ENCODE peak calls at places on chromosome 16, in ten cellular contexts. M is H9, X is PC-3, B is HCT116, R is neural progenitor cell, F is OCI-LY7, Z is GM12878, T is fibroblast of lung, Y is neuronal stem cell, A is hepatocyte. H is an unnamed sample.
A peak's percentile ranks its signal among the peaks of the same experiment; 100 is the strongest.

GRCh38 chr16:56683424-56684162 is 1.3 kb downstream of the MT1X start:
- DNase-seq in M (no peak), X (no peak), B (no peak), R (no peak), F (no peak), Z (no peak), T (no peak), Y (no peak), A (no peak), H (no peak)

GRCh38 chr16:88331989-88332920 is 50.5 kb upstream of the ZNF469 start:
- DNase-seq in M (no peak), X (peak; percentile 98), B (peak; percentile 88), R (no peak), F (no peak), Z (no peak), T (peak; percentile 100), Y (no peak), A (peak; percentile 76), H (peak; percentile 100)

GRCh38 chr16:22375117-22375962 is 921 bp upstream of the CDR2 start:
- DNase-seq in M (no peak), X (no peak), B (no peak), R (peak; percentile 34), F (peak; percentile 23), Z (no peak), T (no peak), Y (no peak), A (peak; percentile 27), H (no peak)

GRCh38 chr16:53417976-53418375 is 16.3 kb upstream of the RBL2 start:
- DNase-seq in M (no peak), X (no peak), B (no peak), R (no peak), F (no peak), Z (no peak), T (no peak), Y (no peak), A (no peak), H (no peak)

GRCh38 chr16:88681709-88682451 is 4.4 kb downstream of the SNAI3 start:
- DNase-seq in M (no peak), X (no peak), B (no peak), R (no peak), F (peak; percentile 99), Z (peak; percentile 84), T (no peak), Y (no peak), A (no peak), H (no peak)

GRCh38 chr16:64351116-64351515 is 770.7 kb downstream of the CDH11 start:
- DNase-seq in M (no peak), X (no peak), B (no peak), R (no peak), F (no peak), Z (no peak), T (no peak), Y (no peak), A (no peak), H (no peak)

GRCh38 chr16:55542459-55543082 is 23.9 kb upstream of the CAPNS2 start:
- DNase-seq in M (no peak), X (peak; percentile 59), B (no peak), R (no peak), F (no peak), Z (no peak), T (peak; percentile 48), Y (no peak), A (no peak), H (peak; percentile 74)

GRCh38 chr16:84252214-84252613 is 12.4 kb upstream of the KCNG4 start:
- DNase-seq in M (no peak), X (no peak), B (no peak), R (peak; percentile 35), F (no peak), Z (no peak), T (no peak), Y (no peak), A (no peak), H (no peak)

GRCh38 chr16:19393226-19394074 is 24.2 kb upstream of the TMC5 start:
- DNase-seq in M (no peak), X (peak; percentile 85), B (peak; percentile 89), R (peak; percentile 55), F (no peak), Z (no peak), T (peak; percentile 25), Y (peak; percentile 3), A (peak; percentile 79), H (peak; percentile 68)

DNA sequence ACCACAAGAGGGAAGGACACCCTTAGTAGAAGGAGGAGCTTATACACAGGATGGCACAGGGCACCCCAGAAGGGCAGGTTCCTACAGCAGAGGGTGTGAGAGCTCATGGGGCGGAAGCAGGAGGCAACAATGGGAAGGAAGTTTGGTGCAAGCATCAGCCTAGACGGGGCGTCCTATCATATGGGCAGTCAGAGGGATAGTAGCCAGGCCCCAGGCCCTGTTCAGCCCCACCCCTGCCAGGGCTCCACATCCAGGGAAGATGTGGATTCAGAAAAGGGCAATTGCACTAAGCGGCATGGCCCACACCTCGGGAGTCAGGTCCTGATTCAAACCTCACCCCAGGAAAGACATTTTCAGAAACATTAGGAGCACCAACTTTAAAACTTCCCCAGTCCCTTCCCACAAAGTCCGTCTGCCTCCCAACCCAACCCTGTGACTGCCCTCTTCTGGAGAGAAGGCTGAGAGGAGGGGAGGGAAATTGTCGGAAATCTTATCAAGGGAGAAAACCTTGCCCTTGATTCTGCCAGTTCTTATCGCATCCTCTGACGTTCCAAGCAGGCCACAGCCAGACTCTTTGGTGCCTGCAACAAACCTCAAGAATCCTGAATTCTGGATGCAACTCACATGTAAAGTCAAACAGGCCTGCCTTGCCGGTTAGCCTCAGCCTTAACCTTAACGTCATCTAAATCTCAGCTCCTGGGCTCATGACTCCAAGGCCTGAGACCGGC is 198.8 kb upstream of the CDH5 start:
- DNase-seq in M (peak; percentile 40), X (peak; percentile 7), B (no peak), R (peak; percentile 15), F (no peak), Z (no peak), T (peak; percentile 63), Y (no peak), A (peak; percentile 51), H (peak; percentile 67)
- H2AFZ ChIP-seq in M (no peak overlapping the region), X (no peak overlapping the region), B (no peak overlapping the region), R (no peak overlapping the region), F (no peak overlapping the region), Z (no peak overlapping the region), T (no peak overlapping the region), Y (no peak overlapping the region), A (no peak overlapping the region), H (no peak overlapping the region)

DNA sequence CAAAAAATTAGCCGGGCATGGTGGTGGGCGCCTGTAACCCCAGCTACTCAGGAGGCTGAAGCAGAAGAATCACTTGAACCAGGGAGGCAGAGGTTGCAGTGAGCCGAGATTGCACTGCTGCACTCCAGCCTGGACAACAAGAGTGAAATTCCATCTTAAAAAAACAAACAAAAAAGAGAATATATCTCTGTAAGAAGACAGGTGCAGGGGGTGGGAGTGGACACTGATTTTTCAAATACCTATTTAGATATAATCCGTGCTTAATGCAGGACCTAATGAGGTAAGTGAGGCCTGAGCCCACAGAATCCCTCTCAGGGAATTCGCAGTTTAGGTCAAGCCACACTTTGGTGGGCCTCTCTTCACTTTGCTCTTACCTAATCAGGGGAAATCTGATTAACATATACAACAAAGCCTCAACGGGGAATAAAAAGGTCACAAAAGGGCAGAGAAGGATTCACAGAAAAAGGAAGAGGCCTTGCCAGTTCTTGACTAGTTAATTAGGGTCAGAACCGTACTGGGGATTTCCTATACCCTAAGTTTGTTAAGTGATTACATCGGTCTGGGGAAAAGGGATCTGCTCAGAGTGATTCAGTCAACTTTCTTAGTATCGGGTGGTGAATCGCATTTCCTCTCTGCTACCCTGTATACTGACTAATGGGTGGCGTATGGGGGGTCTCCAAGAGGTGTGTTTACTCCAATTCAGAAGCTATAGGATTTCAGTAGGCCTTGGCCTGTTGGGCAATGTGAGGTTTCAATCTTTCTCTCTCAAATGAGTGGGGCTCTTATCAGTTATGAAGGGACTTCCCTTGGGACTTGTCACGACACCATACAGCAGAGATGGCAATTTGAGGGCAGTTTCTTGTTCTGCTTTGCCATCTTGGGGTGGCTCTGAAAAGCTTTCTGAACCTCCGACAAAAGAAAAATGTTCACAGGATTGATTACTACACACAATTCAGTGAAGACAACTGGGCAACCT is 1.9 kb upstream of the NFAT5 start:
- DNase-seq in M (no peak), X (peak; percentile 15), B (no peak), R (peak; percentile 92), F (peak; percentile 71), Z (peak; percentile 93), T (peak; percentile 17), Y (peak; percentile 89), A (peak; percentile 13), H (peak; percentile 81)
- H2AFZ ChIP-seq in M (no peak overlapping the region), X (peak overlapping the region; percentile 67), B (no peak overlapping the region), R (no peak overlapping the region), F (peak overlapping the region; percentile 86), Z (peak overlapping the region; percentile 0), T (no peak overlapping the region), Y (peak overlapping the region; percentile 37), A (peak overlapping the region; percentile 1), H (no peak overlapping the region)

GRCh38 chr16:68719993-68720489 is 17.1 kb upstream of the CDH1 start:
- DNase-seq in M (no peak), X (no peak), B (no peak), R (no peak), F (no peak), Z (peak; percentile 89), T (no peak), Y (no peak), A (no peak), H (no peak)

GRCh38 chr16:68715471-68715870 is 21.6 kb upstream of the CDH1 start:
- DNase-seq in M (no peak), X (no peak), B (no peak), R (no peak), F (no peak), Z (no peak), T (no peak), Y (no peak), A (peak; percentile 37), H (no peak)

GRCh38 chr16:68713430-68713829 is 23.7 kb upstream of the CDH1 start:
- DNase-seq in M (no peak), X (no peak), B (no peak), R (no peak), F (no peak), Z (no peak), T (no peak), Y (no peak), A (no peak), H (no peak)

GRCh38 chr16:68718596-68718995 is 18.5 kb upstream of the CDH1 start:
- DNase-seq in M (no peak), X (no peak), B (no peak), R (no peak), F (no peak), Z (no peak), T (no peak), Y (no peak), A (no peak), H (no peak)

GRCh38 chr16:68717684-68718083 is 19.4 kb upstream of the CDH1 start:
- DNase-seq in M (no peak), X (no peak), B (no peak), R (no peak), F (no peak), Z (no peak), T (no peak), Y (no peak), A (no peak), H (no peak)
- H2AFZ ChIP-seq in M (no peak overlapping the region), X (no peak overlapping the region), B (no peak overlapping the region), R (no peak overlapping the region), F (no peak overlapping the region), Z (no peak overlapping the region), T (no peak overlapping the region), Y (no peak overlapping the region), A (no peak overlapping the region), H (no peak overlapping the region)

GRCh38 chr16:1474796-1475551 is at the start of gene CLCN7:
- DNase-seq in M (peak; percentile 87), X (peak; percentile 58), B (peak; percentile 55), R (peak; percentile 90), F (peak; percentile 87), Z (no peak), T (peak; percentile 87), Y (peak; percentile 72), A (peak; percentile 91), H (peak; percentile 81)
- H2AFZ ChIP-seq in M (no peak within 1 kb of the TSS), X (peak within 1 kb of the TSS; percentile 87), B (no peak within 1 kb of the TSS), R (peak within 1 kb of the TSS; percentile 82), F (peak within 1 kb of the TSS; percentile 88), Z (peak within 1 kb of the TSS; percentile 80), T (peak within 1 kb of the TSS; percentile 59), Y (peak within 1 kb of the TSS; percentile 97), A (peak within 1 kb of the TSS; percentile 99), H (peak within 1 kb of the TSS; percentile 94)

H was measured in mesenchymal stem cell.